ENCODE peak calls at places on chromosomes 7 and 10, in nine cellular contexts. U is lung microvascular endothelial cell, R is prostate gland, L is heart right ventricle, E is lung, O is AG09319, Z is A172, B is amniotic stem cell, Q is NCI-H1930. K is an unnamed sample.

GRCh38 chr7:50502001-50502684 is 52.0 kb upstream of the FIGNL1 start:
- DNase-seq in E (peak), L (peak), R (no peak), B (peak), O (peak), Q (no peak), Z (peak), U (no peak), K (peak)

GRCh38 chr10:79380125-79380917 is 33.1 kb downstream of the PPIF start:
- DNase-seq in R (no peak), E (no peak), Q (no peak), U (no peak), Z (peak), O (peak), B (no peak), L (no peak), K (no peak)

GRCh38 chr7:41967156-41967555 is 264.3 kb upstream of the INHBA start:
- DNase-seq in L (no peak), O (no peak), B (peak), E (no peak), Q (no peak), R (no peak), Z (peak), U (no peak), K (no peak)

GRCh38 chr7:130942211-130942964 is 208.4 kb upstream of the KLF14 start:
- DNase-seq in O (no peak), L (no peak), Q (no peak), B (no peak), U (peak), E (no peak), R (peak), Z (peak), K (peak)

GRCh38 chr10:93947524-93947923 is 46.2 kb upstream of the PLCE1 start:
- DNase-seq in Q (no peak), B (no peak), Z (no peak), E (no peak), O (no peak), L (no peak), R (no peak), U (no peak), K (no peak)

GRCh38 chr10:132540456-132540855 is 2.9 kb downstream of the INPP5A start:
- DNase-seq in U (no peak), Z (no peak), E (no peak), B (peak), R (peak), L (no peak), Q (no peak), O (no peak), K (no peak)

GRCh38 chr10:78741541-78741940 is 327.2 kb upstream of the ZMIZ1 start:
- DNase-seq in L (no peak), E (no peak), O (no peak), B (no peak), R (no peak), Q (no peak), Z (no peak), U (no peak), K (no peak)

GRCh38 chr10:126686271-126686670 is 15.8 kb upstream of the C10orf90 start:
- DNase-seq in U (no peak), L (no peak), R (no peak), B (no peak), O (no peak), Z (no peak), Q (no peak), E (no peak), K (no peak)

GRCh38 chr10:68178592-68178991 is 53.3 kb downstream of the ATOH7 start:
- DNase-seq in E (no peak), R (no peak), Q (no peak), L (no peak), O (no peak), U (no peak), B (no peak), Z (no peak), K (no peak)

GRCh38 chr7:4549681-4550080 is 132.4 kb upstream of the FOXK1 start:
- DNase-seq in B (no peak), E (no peak), L (peak), O (no peak), U (no peak), Z (no peak), R (no peak), Q (no peak), K (no peak)

GRCh38 chr7:5634107-5634950 is 147.1 kb downstream of the RNF216 start:
- DNase-seq in Q (no peak), O (peak), B (peak), U (peak), L (peak), E (no peak), R (no peak), Z (peak), K (peak)

GRCh38 chr10:3455385-3456334 is 283.1 kb upstream of the PITRM1 start:
- DNase-seq in Q (no peak), B (peak), E (no peak), U (peak), Z (peak), L (no peak), O (no peak), R (no peak), K (peak)

GRCh38 chr7:1692500-1693418 is 22.7 kb downstream of the ELFN1 start:
- DNase-seq in E (no peak), L (no peak), B (no peak), Q (no peak), U (no peak), Z (no peak), O (no peak), R (no peak), K (no peak)

GRCh38 chr7:81637527-81637926 is 132.3 kb downstream of the HGF start:
- DNase-seq in Z (no peak), Q (no peak), L (no peak), R (no peak), E (no peak), U (no peak), B (no peak), O (no peak), K (no peak)

GRCh38 chr10:16843252-16843870 is 26.1 kb upstream of the RSU1 start:
- DNase-seq in Z (peak), Q (peak), L (no peak), U (peak), E (no peak), O (peak), R (peak), B (peak), K (peak)